ENCODE peak calls at places on chromosomes 11 and 22, in seven cellular contexts. Z is dorsolateral prefrontal cortex, W is LNCaP clone FGC, A is bronchial epithelial cell, S is endothelial cell of umbilical vein, I is type B pancreatic cell, B is upper lobe of right lung. J is an unnamed sample.

GRCh38 chr11:123690490-123690889 is 36.1 kb upstream of the SCN3B start:
- DNase-seq in Z (no peak), W (no peak), A (peak; percentile 86), S (no peak), I (no peak), B (no peak), J (no peak)

GRCh38 chr11:127844843-127845242 is 742.5 kb downstream of the ETS1 start:
- DNase-seq in Z (no peak), W (no peak), A (no peak), S (no peak), I (no peak), B (no peak), J (no peak)

GRCh38 chr11:73759520-73760065 is 1.3 kb downstream of the RAB6A start:
- DNase-seq in Z (no peak), W (no peak), A (peak; percentile 30), S (peak; percentile 60), I (no peak), B (no peak), J (no peak)

GRCh38 chr22:47126344-47126811 is 363.9 kb downstream of the TBC1D22A start:
- DNase-seq in Z (no peak), W (no peak), A (no peak), S (no peak), I (no peak), B (peak; percentile 41), J (no peak)

GRCh38 chr11:17604913-17605230 is 57.8 kb downstream of the OTOG start:
- DNase-seq in Z (no peak), W (no peak), A (no peak), S (no peak), I (no peak), B (no peak), J (no peak)

GRCh38 chr11:4181780-4182721 is 87.5 kb downstream of the RRM1 start:
- DNase-seq in Z (peak; percentile 66), W (peak; percentile 53), A (peak; percentile 52), S (peak; percentile 54), I (no peak), B (peak; percentile 77), J (no peak)

GRCh38 chr11:112478806-112479205 is 218.1 kb upstream of the PLET1 start:
- DNase-seq in Z (no peak), W (no peak), A (peak; percentile 84), S (no peak), I (no peak), B (no peak), J (no peak)

GRCh38 chr11:42812408-42812807 is 499.4 kb upstream of the API5 start:
- DNase-seq in Z (no peak), W (no peak), A (no peak), S (no peak), I (no peak), B (no peak), J (no peak)

GRCh38 chr11:74669311-74670160 is 61.7 kb downstream of the CHRDL2 start:
- DNase-seq in Z (no peak), W (no peak), A (no peak), S (no peak), I (peak; percentile 52), B (no peak), J (no peak)

GRCh38 chr11:33307984-33308383 is 50.8 kb downstream of the HIPK3 start:
- DNase-seq in Z (no peak), W (no peak), A (no peak), S (no peak), I (no peak), B (no peak), J (no peak)

GRCh38 chr11:66542362-66542761 is 3.5 kb downstream of the ZDHHC24 start:
- DNase-seq in Z (no peak), W (no peak), A (peak; percentile 12), S (no peak), I (no peak), B (no peak), J (no peak)

GRCh38 chr22:32240461-32240860 is 14.7 kb downstream of the SLC5A4 start:
- DNase-seq in Z (no peak), W (no peak), A (no peak), S (no peak), I (no peak), B (no peak), J (no peak)

GRCh38 chr11:92854952-92855351 is 114.5 kb upstream of the MTNR1B start:
- DNase-seq in Z (no peak), W (no peak), A (peak; percentile 35), S (no peak), I (no peak), B (no peak), J (no peak)
- TF ChIP-seq CTCF in Z (no peak), W (peak; percentile 31), A (peak; percentile 18), S (no peak), I (no peak), B (no peak), J (no peak)

DNA sequence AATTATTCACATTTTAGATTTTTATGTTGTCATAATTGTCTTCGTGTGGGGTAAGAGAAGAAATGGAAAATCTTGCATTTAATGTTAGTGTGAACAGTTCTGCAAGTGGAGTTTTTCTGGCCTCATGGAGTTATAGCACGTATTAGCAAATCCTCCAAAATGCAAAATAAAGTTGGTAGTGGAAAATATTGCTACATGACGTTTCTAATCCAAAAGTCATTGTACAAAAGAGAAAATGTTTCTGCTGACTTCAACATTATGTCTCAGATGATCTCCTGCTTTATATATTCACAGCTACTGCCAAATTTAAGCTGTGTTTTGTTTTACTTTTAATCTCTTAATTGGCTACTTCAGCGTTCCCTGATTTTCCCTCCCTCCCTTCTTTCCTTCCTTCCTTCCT is 1804.0 kb upstream of the RAG2 start:
- DNase-seq in Z (no peak), W (no peak), A (no peak), S (no peak), I (no peak), B (no peak), J (no peak)
- TF ChIP-seq CTCF in Z (no peak), W (no peak), A (no peak), S (no peak), I (no peak), B (no peak), J (no peak)

GRCh38 chr22:44360686-44361381 is 48.1 kb upstream of the SHISAL1 start:
- DNase-seq in Z (no peak), W (peak; percentile 42), A (peak; percentile 90), S (peak; percentile 44), I (no peak), B (peak; percentile 67), J (no peak)
- TF ChIP-seq CTCF in Z (no peak), W (no peak), A (peak; percentile 32), S (no peak), I (peak; percentile 45), B (peak; percentile 26), J (no peak)

DNA sequence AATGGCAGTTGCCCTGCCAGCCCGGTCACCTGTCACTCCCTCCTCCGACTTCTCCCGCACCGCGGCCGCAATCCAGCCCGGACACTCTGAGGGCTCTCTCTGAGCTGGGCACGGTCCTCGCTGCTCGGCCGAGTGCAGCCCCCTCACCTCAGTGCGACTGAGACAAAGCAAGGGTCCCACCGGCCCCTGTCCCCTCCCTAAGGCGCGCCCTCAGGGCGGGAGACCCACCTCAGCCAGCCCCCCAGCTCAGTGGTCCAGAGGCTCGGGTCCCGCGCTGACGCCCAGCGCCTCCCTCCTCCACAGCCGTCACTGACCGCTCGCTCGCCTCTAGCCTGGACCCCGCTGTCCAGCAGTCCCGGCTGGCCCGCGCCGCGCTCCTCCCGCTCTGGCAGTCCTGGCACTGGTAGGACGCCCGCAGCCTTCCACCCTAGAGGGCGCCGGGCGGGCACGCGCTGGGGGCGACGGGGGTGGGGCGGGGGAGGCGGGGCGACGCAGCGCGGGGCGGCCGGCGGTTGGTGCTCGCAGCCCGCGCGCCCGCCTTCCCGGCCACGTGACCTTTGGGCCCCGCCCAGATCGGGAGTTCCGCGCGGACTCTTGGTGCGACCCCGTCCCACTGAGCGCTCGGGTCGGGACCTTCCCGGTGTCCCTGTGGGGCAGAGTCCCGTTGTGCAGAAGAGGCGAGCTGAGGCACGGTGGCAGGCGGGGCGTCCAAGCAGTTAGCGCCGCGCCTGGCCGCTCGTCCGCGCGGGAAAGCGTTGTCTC is 7.9 kb upstream of the L3MBTL2 start:
- DNase-seq in Z (peak; percentile 91), W (no peak), A (peak; percentile 32), S (peak; percentile 75), I (peak; percentile 87), B (peak; percentile 93), J (peak; percentile 78)
- TF ChIP-seq CTCF in Z (peak; percentile 34), W (peak; percentile 36), A (no peak), S (no peak), I (no peak), B (no peak), J (no peak)

GRCh38 chr11:131584694-131585592 is 214.5 kb downstream of the NTM start:
- DNase-seq in Z (peak; percentile 93), W (no peak), A (no peak), S (no peak), I (no peak), B (no peak), J (no peak)
- TF ChIP-seq CTCF in Z (peak; percentile 62), W (peak; percentile 30), A (no peak), S (no peak), I (peak; percentile 72), B (no peak), J (no peak)

GRCh38 chr11:108112059-108112458 is 9.3 kb upstream of the ACAT1 start:
- DNase-seq in Z (no peak), W (no peak), A (no peak), S (no peak), I (no peak), B (no peak), J (no peak)

GRCh38 chr11:108115495-108116140 is 5.7 kb upstream of the ACAT1 start:
- DNase-seq in Z (peak; percentile 82), W (peak; percentile 42), A (peak; percentile 86), S (peak; percentile 93), I (no peak), B (peak; percentile 85), J (no peak)

GRCh38 chr11:108111126-108111525 is 10.2 kb upstream of the ACAT1 start:
- DNase-seq in Z (no peak), W (no peak), A (no peak), S (no peak), I (no peak), B (no peak), J (no peak)
- TF ChIP-seq CTCF in Z (no peak), W (no peak), A (no peak), S (no peak), I (no peak), B (no peak), J (no peak)

GRCh38 chr11:13220148-13220547 is 57.4 kb upstream of the BMAL1 start:
- DNase-seq in Z (no peak), W (no peak), A (no peak), S (no peak), I (no peak), B (no peak), J (no peak)

GRCh38 chr11:13223112-13223511 is 54.5 kb upstream of the BMAL1 start:
- DNase-seq in Z (no peak), W (no peak), A (no peak), S (no peak), I (no peak), B (no peak), J (no peak)

GRCh38 chr11:13221722-13222121 is 55.9 kb upstream of the BMAL1 start:
- DNase-seq in Z (no peak), W (no peak), A (no peak), S (no peak), I (no peak), B (no peak), J (no peak)

GRCh38 chr11:13224324-13224723 is 53.3 kb upstream of the BMAL1 start:
- DNase-seq in Z (no peak), W (no peak), A (peak; percentile 71), S (no peak), I (no peak), B (no peak), J (no peak)

GRCh38 chr11:13222285-13222684 is 55.3 kb upstream of the BMAL1 start:
- DNase-seq in Z (no peak), W (no peak), A (peak; percentile 74), S (no peak), I (no peak), B (no peak), J (no peak)
- TF ChIP-seq CTCF in Z (no peak), W (no peak), A (no peak), S (no peak), I (no peak), B (no peak), J (no peak)